ENCODE peak calls at places on chromosomes 3 and 15, in five cellular contexts. X is stomach, G is K562, M is endodermal cell, D is SW 1271. L is an unnamed sample.

GRCh38 chr3:193211984-193212383 is 29.0 kb upstream of the PLAAT1 start:
- DNase-seq in X (no peak), G (no peak), M (no peak), D (no peak), L (no peak)

GRCh38 chr3:100269410-100270217 is 8.8 kb downstream of the TBC1D23 start:
- DNase-seq in X (no peak), G (no peak), M (no peak), D (peak), L (peak)

GRCh38 chr3:73188707-73189106 is 127.2 kb downstream of the EBLN2 start:
- DNase-seq in X (no peak), G (no peak), M (no peak), D (no peak), L (no peak)

GRCh38 chr3:76096036-76096435 is 310.7 kb upstream of the ZNF717 start:
- DNase-seq in X (no peak), G (no peak), M (no peak), D (no peak), L (no peak)

GRCh38 chr3:182180646-182181385 is 469.1 kb downstream of the SOX2 start:
- DNase-seq in X (no peak), G (no peak), M (no peak), D (no peak), L (no peak)

GRCh38 chr3:185351371-185351770 is 11.6 kb upstream of the MAP3K13 start:
- DNase-seq in X (no peak), G (no peak), M (no peak), D (no peak), L (no peak)

GRCh38 chr15:56817266-56817665 is 84.0 kb upstream of the ZNF280D start:
- DNase-seq in X (no peak), G (no peak), M (no peak), D (no peak), L (no peak)

GRCh38 chr3:12782172-12782815 is 14.2 kb upstream of the CAND2 start:
- DNase-seq in X (peak), G (no peak), M (peak), D (no peak), L (no peak)

GRCh38 chr15:99618941-99619411 is 53.2 kb downstream of the MEF2A start:
- DNase-seq in X (no peak), G (no peak), M (peak), D (no peak), L (no peak)

GRCh38 chr15:91517491-91518200 is 335.9 kb upstream of the SLCO3A1 start:
- DNase-seq in X (no peak), G (no peak), M (no peak), D (no peak), L (no peak)

GRCh38 chr15:73631915-73632669 is 1.1 kb downstream of the NPTN start:
- DNase-seq in X (no peak), G (peak), M (peak), D (no peak), L (no peak)

GRCh38 chr3:71226565-71227281 is 356.8 kb downstream of the FOXP1 start:
- DNase-seq in X (no peak), G (peak), M (no peak), D (no peak), L (no peak)

GRCh38 chr3:178777718-178778411 is 241.6 kb downstream of the KCNMB2 start:
- DNase-seq in X (no peak), G (no peak), M (no peak), D (no peak), L (no peak)

GRCh38 chr15:34055868-34056595 is 17.0 kb upstream of the AVEN start:
- DNase-seq in X (no peak), G (no peak), M (no peak), D (no peak), L (no peak)

GRCh38 chr3:51385621-51386091 is 565 bp downstream of the MANF start:
- DNase-seq in X (no peak), G (no peak), M (no peak), D (no peak), L (no peak)

GRCh38 chr3:104437891-104438290 is 928.8 kb upstream of the ALCAM start:
- DNase-seq in X (no peak), G (no peak), M (peak), D (no peak), L (no peak)

GRCh38 chr3:180855364-180855763 is 57.1 kb upstream of the FXR1 start:
- DNase-seq in X (no peak), G (no peak), M (peak), D (no peak), L (no peak)

GRCh38 chr3:157360044-157360443 is 76.6 kb upstream of the PTX3 start:
- DNase-seq in X (no peak), G (no peak), M (no peak), D (peak), L (no peak)

GRCh38 chr3:133992385-133992784 is 37.3 kb downstream of the SLCO2A1 start:
- DNase-seq in X (no peak), G (no peak), M (peak), D (no peak), L (no peak)

GRCh38 chr3:112681822-112682325 is 40.9 kb upstream of the CCDC80 start:
- DNase-seq in X (no peak), G (no peak), M (no peak), D (no peak), L (no peak)

GRCh38 chr3:134312873-134313838 is 61.1 kb downstream of the AMOTL2 start:
- DNase-seq in X (peak), G (peak), M (peak), D (no peak), L (no peak)

GRCh38 chr3:121660356-121661171 is at the start of gene HCLS1:
- DNase-seq in X (peak), G (no peak), M (no peak), D (no peak), L (no peak)

GRCh38 chr3:9169326-9169725 is 80.1 kb downstream of the SRGAP3 start:
- DNase-seq in X (no peak), G (no peak), M (no peak), D (no peak), L (no peak)

GRCh38 chr3:16849240-16849639 is 35.5 kb upstream of the PLCL2 start:
- DNase-seq in X (peak), G (no peak), M (peak), D (no peak), L (no peak)

GRCh38 chr15:33344530-33344929 is 33.8 kb downstream of the RYR3 start:
- DNase-seq in X (no peak), G (no peak), M (no peak), D (no peak), L (no peak)

GRCh38 chr3:69607466-69608035 is 131.7 kb upstream of the MITF start:
- DNase-seq in X (no peak), G (no peak), M (no peak), D (no peak), L (no peak)

GRCh38 chr15:56918907-56919707 is 663 bp downstream of the TCF12 start:
- DNase-seq in X (peak), G (peak), M (peak), D (no peak), L (peak)

GRCh38 chr15:74383695-74384565 is 16.5 kb upstream of the CYP11A1 start:
- DNase-seq in X (peak), G (no peak), M (no peak), D (no peak), L (no peak)

GRCh38 chr3:66115858-66116654 is 77.3 kb upstream of the MAGI1 start:
- DNase-seq in X (peak), G (no peak), M (peak), D (peak), L (no peak)

GRCh38 chr15:82572311-82572710 is 32.1 kb upstream of the RPS17 start:
- DNase-seq in X (no peak), G (no peak), M (no peak), D (no peak), L (peak)

L was measured in WERI-Rb-1.